ENCODE peak calls at places on chromosomes 2 and 18, in eight cellular contexts. J is neuronal stem cell; O is aorta; T is CD8-positive, alpha-beta T cell; F is PC-3; E is endothelial cell of umbilical vein; Q is CD4-positive, CD25-positive, alpha-beta regulatory T cell; I is cardiac muscle cell. Y is an unnamed sample.

GRCh38 chr2:38155-38554 is 8.2 kb downstream of the FAM110C start:
- DNase-seq in Q (no peak), F (peak; percentile 63), E (no peak), T (no peak), I (no peak), O (no peak), J (no peak), Y (peak; percentile 94)

GRCh38 chr2:127637725-127638252 is 8.2 kb upstream of the GPR17 start:
- DNase-seq in F (peak; percentile 97), J (no peak), E (peak; percentile 70), I (no peak), T (no peak), O (no peak), Q (no peak), Y (no peak)

GRCh38 chr2:16960579-16960978 is 294.9 kb upstream of the CYRIA start:
- DNase-seq in T (no peak), E (no peak), O (no peak), J (no peak), Q (no peak), F (no peak), I (no peak), Y (no peak)

GRCh38 chr18:58049000-58049688 is 5.1 kb downstream of the NEDD4L start:
- DNase-seq in J (no peak), O (no peak), Q (no peak), F (no peak), E (no peak), T (no peak), I (no peak), Y (no peak)

GRCh38 chr2:216743781-216744180 is 48.4 kb upstream of the IGFBP5 start:
- DNase-seq in F (no peak), Q (no peak), T (no peak), E (no peak), I (no peak), O (no peak), J (no peak), Y (no peak)

GRCh38 chr18:61657066-61657732 is 235.6 kb downstream of the RNF152 start:
- DNase-seq in T (no peak), E (no peak), F (no peak), I (no peak), Q (no peak), J (no peak), O (no peak), Y (no peak)

GRCh38 chr18:9763876-9764605 is 55.9 kb downstream of the RAB31 start:
- DNase-seq in E (no peak), F (no peak), J (no peak), O (no peak), Q (no peak), I (no peak), T (no peak), Y (no peak)

GRCh38 chr2:74297391-74297790 is 45.8 kb downstream of the SLC4A5 start:
- DNase-seq in E (no peak), J (no peak), T (no peak), I (no peak), Q (no peak), F (no peak), O (no peak), Y (no peak)

GRCh38 chr2:23504591-23504990 is 119.6 kb downstream of the KLHL29 start:
- DNase-seq in I (no peak), J (no peak), O (no peak), E (no peak), Q (no peak), T (no peak), F (no peak), Y (no peak)

GRCh38 chr2:157363612-157364101 is 38.0 kb upstream of the ERMN start:
- DNase-seq in Q (no peak), O (no peak), F (no peak), E (no peak), I (no peak), T (no peak), J (no peak), Y (no peak)

GRCh38 chr2:14420851-14421250 is 211.7 kb upstream of the LRATD1 start:
- DNase-seq in J (no peak), T (no peak), F (peak; percentile 50), Q (no peak), O (no peak), E (no peak), I (no peak), Y (no peak)

GRCh38 chr18:48613589-48613988 is 74.8 kb downstream of the CTIF start:
- DNase-seq in I (no peak), Q (no peak), J (no peak), O (peak; percentile 90), E (no peak), T (no peak), F (no peak), Y (no peak)

GRCh38 chr2:100182494-100183355 is 40.3 kb upstream of the AFF3 start:
- DNase-seq in F (no peak), T (no peak), O (no peak), E (no peak), Q (no peak), J (peak; percentile 41), I (peak; percentile 37), Y (no peak)

GRCh38 chr2:185279999-185280398 is 458.6 kb upstream of the FSIP2 start:
- DNase-seq in Q (no peak), T (no peak), F (peak; percentile 57), O (no peak), E (peak; percentile 27), J (no peak), I (no peak), Y (no peak)

GRCh38 chr2:181658444-181658843 is 1.5 kb upstream of the CERKL start:
- DNase-seq in Q (no peak), T (no peak), J (no peak), E (no peak), I (no peak), O (no peak), F (no peak), Y (no peak)

GRCh38 chr2:120425014-120425413 is 79.1 kb downstream of the INHBB start:
- DNase-seq in Q (no peak), F (no peak), E (no peak), T (no peak), J (no peak), I (no peak), O (no peak), Y (no peak)

GRCh38 chr2:76296400-76296799 is 585.7 kb upstream of the GCFC2 start:
- DNase-seq in F (no peak), O (no peak), I (no peak), T (no peak), E (no peak), J (no peak), Q (no peak), Y (no peak)

GRCh38 chr2:172472441-172473051 is 45.2 kb downstream of the ITGA6 start:
- DNase-seq in F (no peak), J (no peak), O (no peak), E (no peak), I (no peak), Q (no peak), T (no peak), Y (no peak)

GRCh38 chr18:43780782-43781340 is 503.6 kb upstream of the SYT4 start:
- DNase-seq in Q (no peak), F (peak; percentile 70), E (no peak), T (no peak), O (no peak), J (no peak), I (no peak), Y (no peak)

GRCh38 chr18:32317651-32318050 is 127.8 kb downstream of the MEP1B start:
- DNase-seq in T (no peak), Q (no peak), I (no peak), O (no peak), J (no peak), E (no peak), F (no peak), Y (no peak)

GRCh38 chr2:134411279-134411827 is 157.5 kb downstream of the MGAT5 start:
- DNase-seq in F (no peak), Q (no peak), T (no peak), O (no peak), J (no peak), I (peak; percentile 5), E (no peak), Y (no peak)

DNA sequence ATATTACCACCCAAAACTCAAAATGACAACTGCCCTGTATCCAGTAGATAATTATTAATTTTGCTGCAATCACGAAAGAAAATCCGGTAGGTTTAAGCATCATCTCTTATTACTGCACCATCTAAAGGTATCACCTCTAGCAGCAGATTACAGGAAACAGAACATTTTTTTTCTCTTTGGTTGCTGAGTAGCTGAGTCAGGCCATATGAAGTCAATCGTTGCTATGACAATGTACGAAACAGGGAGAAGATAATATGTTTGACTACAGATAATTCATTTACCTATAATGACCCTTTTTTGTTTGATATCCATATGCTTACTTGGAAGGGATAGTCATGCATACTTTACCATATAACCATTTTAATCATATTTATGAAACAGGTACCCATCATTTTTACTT is 831.6 kb upstream of the CHAC2 start:
- DNase-seq in I (no peak), Q (no peak), J (no peak), O (no peak), T (no peak), E (no peak), F (peak; percentile 74), Y (no peak)
- H3K4me3 ChIP-seq in I (no peak overlapping the region), Q (no peak overlapping the region), J (no peak overlapping the region), O (no peak overlapping the region), T (no peak overlapping the region), E (no peak overlapping the region), F (no peak overlapping the region), Y (no peak overlapping the region)

DNA sequence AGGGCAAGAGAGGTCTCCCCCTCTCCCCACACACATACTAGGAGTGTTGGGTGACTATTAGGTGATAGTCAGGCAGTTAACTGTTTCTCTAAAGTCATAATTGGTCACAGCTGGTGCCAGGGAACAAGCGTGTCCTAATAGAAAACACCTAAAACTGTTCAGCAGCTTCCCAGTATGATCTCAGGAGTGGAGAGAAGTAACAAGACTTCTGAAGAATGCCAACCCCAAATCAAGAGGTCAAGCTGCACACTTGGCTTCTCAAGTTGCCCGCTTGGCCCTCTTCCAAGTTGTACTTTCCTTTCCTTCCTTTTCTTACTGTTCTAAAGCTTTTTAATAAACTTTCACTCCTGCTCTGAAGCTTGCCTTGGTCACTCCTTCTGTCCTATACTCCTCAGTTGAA is 22.4 kb upstream of the STAT1 start:
- DNase-seq in I (no peak), E (peak; percentile 83), O (no peak), T (no peak), F (no peak), Q (no peak), J (no peak), Y (no peak)
- H3K27ac ChIP-seq in I (no peak overlapping the region), E (no peak overlapping the region), O (no peak overlapping the region), T (no peak overlapping the region), F (no peak overlapping the region), Q (no peak overlapping the region), J (no peak overlapping the region), Y (no peak overlapping the region)

DNA sequence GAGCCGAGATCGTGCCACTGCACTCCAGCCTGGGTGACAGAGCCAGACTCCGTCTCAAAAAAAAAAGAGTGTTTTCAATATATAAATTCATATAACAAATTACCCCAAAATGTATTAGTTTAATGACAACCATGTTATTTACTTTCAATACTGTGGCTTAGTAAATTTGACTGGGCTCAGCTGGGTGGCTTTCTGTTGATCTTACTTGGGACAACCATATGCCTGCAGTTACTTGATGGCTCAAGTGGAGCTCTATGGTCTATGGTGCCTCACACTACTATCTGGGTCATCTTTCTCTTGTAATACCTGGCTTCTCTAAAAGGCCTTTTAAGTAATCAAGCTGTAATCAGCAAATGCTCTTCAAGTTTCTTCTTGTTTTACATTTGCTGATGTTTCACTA is 341.5 kb upstream of the SPHKAP start:
- DNase-seq in Q (no peak), F (no peak), T (no peak), O (no peak), I (no peak), J (no peak), E (no peak), Y (no peak)
- H3K4me1 ChIP-seq in Q (no peaks in the 10 kb centered on the region), F (no peaks in the 10 kb centered on the region), T (no peaks in the 10 kb centered on the region), O (no peaks in the 10 kb centered on the region), I (peaks cover 6% of the 10 kb centered on the region), J (no peaks in the 10 kb centered on the region), E (no peaks in the 10 kb centered on the region), Y (no peaks in the 10 kb centered on the region)

GRCh38 chr2:230218411-230218810 is 1.4 kb downstream of the SP110 start:
- DNase-seq in T (no peak), Q (peak; percentile 20), O (no peak), J (no peak), E (no peak), F (no peak), I (no peak), Y (no peak)
- H3K4me3 ChIP-seq in T (peak overlapping the region; percentile 96), Q (peak overlapping the region; percentile 100), O (no peak overlapping the region), J (no peak overlapping the region), E (no peak overlapping the region), F (no peak overlapping the region), I (no peak overlapping the region), Y (no peak overlapping the region)